ENCODE peak calls at places on chromosomes 1 and 21, in eight cellular contexts. A is neural progenitor cell, T is A549, O is ovary, B is testis, I is tibial artery, P is hepatocyte, S is HepG2. V is an unnamed sample.
A peak's percentile ranks its signal among the peaks of the same experiment; 100 is the strongest.

GRCh38 chr1:177927021-177927596 is 42.7 kb downstream of the SEC16B start:
- DNase-seq in B (no peak), P (no peak), A (no peak), S (no peak), O (no peak), T (no peak), I (no peak), V (no peak)

GRCh38 chr21:41565550-41565949 is 57.6 kb upstream of the TMPRSS2 start:
- DNase-seq in P (no peak), S (no peak), B (no peak), A (no peak), I (no peak), T (no peak), O (no peak), V (no peak)

GRCh38 chr1:212030936-212031528 is 4.3 kb downstream of the INTS7 start:
- DNase-seq in T (peak; percentile 67), A (no peak), O (no peak), I (no peak), B (no peak), P (peak; percentile 51), S (peak; percentile 83), V (no peak)

GRCh38 chr1:7380712-7381111 is 390.4 kb upstream of the VAMP3 start:
- DNase-seq in S (no peak), A (no peak), P (no peak), O (no peak), T (no peak), B (peak; percentile 13), I (no peak), V (no peak)

GRCh38 chr1:244350027-244350426 is 101.7 kb downstream of the ADSS2 start:
- DNase-seq in O (no peak), B (no peak), A (no peak), T (no peak), S (no peak), I (no peak), P (no peak), V (no peak)

GRCh38 chr1:80153762-80154555 is 1147.4 kb upstream of the ADGRL4 start:
- DNase-seq in S (no peak), I (no peak), A (no peak), B (no peak), O (no peak), T (no peak), P (no peak), V (no peak)

GRCh38 chr1:185159966-185160365 is 3.0 kb downstream of the SWT1 start:
- DNase-seq in B (no peak), S (no peak), A (no peak), I (no peak), O (no peak), P (no peak), T (no peak), V (no peak)

GRCh38 chr1:234206651-234207284 is 166.5 kb upstream of the COA6 start:
- DNase-seq in B (no peak), T (peak; percentile 66), S (peak; percentile 14), A (no peak), O (no peak), P (no peak), I (no peak), V (peak; percentile 90)

GRCh38 chr1:113783254-113784103 is 24.2 kb upstream of the PHTF1 start:
- DNase-seq in O (no peak), T (no peak), A (no peak), B (peak; percentile 56), P (no peak), S (no peak), I (no peak), V (peak; percentile 24)

GRCh38 chr1:158496379-158496778 is 24.4 kb downstream of the OR10R2 start:
- DNase-seq in O (no peak), I (no peak), P (peak; percentile 19), S (no peak), T (peak; percentile 7), B (no peak), A (peak; percentile 51), V (no peak)

GRCh38 chr1:19596065-19596718 is 47.9 kb upstream of the NBL1 start:
- DNase-seq in O (no peak), I (no peak), A (peak; percentile 50), P (peak; percentile 59), B (no peak), T (no peak), S (no peak), V (no peak)

GRCh38 chr1:19596719-19597462 is 47.2 kb upstream of the NBL1 start:
- DNase-seq in O (peak; percentile 97), P (peak; percentile 99), T (peak; percentile 96), S (peak; percentile 99), B (peak; percentile 99), A (peak; percentile 97), I (peak; percentile 96), V (peak; percentile 96)

GRCh38 chr1:19599810-19600209 is 44.3 kb upstream of the NBL1 start:
- DNase-seq in I (no peak), T (no peak), O (no peak), A (no peak), B (no peak), P (no peak), S (no peak), V (no peak)

GRCh38 chr1:19602486-19602885 is 41.6 kb upstream of the NBL1 start:
- DNase-seq in P (no peak), I (no peak), A (no peak), O (no peak), S (no peak), T (no peak), B (no peak), V (no peak)

GRCh38 chr1:19597463-19598309 is 46.4 kb upstream of the NBL1 start:
- DNase-seq in S (no peak), P (peak; percentile 61), B (no peak), O (no peak), A (no peak), T (peak; percentile 30), I (no peak), V (no peak)
- H3K4me1 ChIP-seq in S (peaks cover 49% of the 10 kb centered on the region), P (peaks cover 11% of the 10 kb centered on the region), B (peaks cover 16% of the 10 kb centered on the region), O (peaks cover 6% of the 10 kb centered on the region), A (peaks cover 8% of the 10 kb centered on the region), T (peaks cover 13% of the 10 kb centered on the region), I (peaks cover 29% of the 10 kb centered on the region), V (peaks cover 24% of the 10 kb centered on the region)

GRCh38 chr1:3907031-3907534 is 7.0 kb upstream of the C1orf174 start:
- DNase-seq in S (no peak), B (no peak), O (no peak), T (peak; percentile 53), I (no peak), P (no peak), A (peak; percentile 39), V (no peak)
- TF ChIP-seq CTCF in S (peak; percentile 31), B (no peak), O (no peak), T (no peak), I (no peak), P (peak; percentile 8), A (peak; percentile 32), V (no peak)

GRCh38 chr1:219086956-219087469 is 86.7 kb upstream of the LYPLAL1 start:
- DNase-seq in P (no peak), O (no peak), I (no peak), B (no peak), T (no peak), S (no peak), A (no peak), V (no peak)
- H3K4me1 ChIP-seq in P (no peaks in the 10 kb centered on the region), O (no peaks in the 10 kb centered on the region), I (no peaks in the 10 kb centered on the region), B (no peaks in the 10 kb centered on the region), T (peaks cover 57% of the 10 kb centered on the region), S (no peaks in the 10 kb centered on the region), A (no peaks in the 10 kb centered on the region), V (no peaks in the 10 kb centered on the region)

DNA sequence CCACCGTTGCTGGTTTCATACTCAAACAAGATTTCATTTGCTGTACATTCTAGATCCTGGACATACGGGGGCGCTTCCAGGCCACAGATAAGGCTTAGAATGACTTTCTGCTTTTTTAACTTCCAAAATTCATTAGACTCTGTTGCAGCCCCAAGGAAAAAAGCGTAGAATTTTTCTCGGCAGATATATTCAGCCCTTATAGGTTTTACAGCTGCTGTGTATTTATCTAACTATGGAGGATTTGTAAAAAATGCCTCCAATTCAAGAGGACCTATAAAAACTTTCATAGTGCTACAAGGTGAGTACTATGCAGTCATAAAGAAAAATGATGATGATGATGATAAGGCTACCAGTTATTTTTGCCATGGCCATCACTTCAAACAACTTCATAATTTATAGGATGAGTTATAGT is 51.6 kb downstream of the SLC30A10 start:
- DNase-seq in I (no peak), T (peak; percentile 36), P (no peak), A (peak; percentile 13), S (peak; percentile 15), B (no peak), O (no peak), V (no peak)
- TF ChIP-seq CTCF in I (no peak), T (peak; percentile 45), P (peak; percentile 42), A (peak; percentile 46), S (peak; percentile 79), B (no peak), O (no peak), V (no peak)

DNA sequence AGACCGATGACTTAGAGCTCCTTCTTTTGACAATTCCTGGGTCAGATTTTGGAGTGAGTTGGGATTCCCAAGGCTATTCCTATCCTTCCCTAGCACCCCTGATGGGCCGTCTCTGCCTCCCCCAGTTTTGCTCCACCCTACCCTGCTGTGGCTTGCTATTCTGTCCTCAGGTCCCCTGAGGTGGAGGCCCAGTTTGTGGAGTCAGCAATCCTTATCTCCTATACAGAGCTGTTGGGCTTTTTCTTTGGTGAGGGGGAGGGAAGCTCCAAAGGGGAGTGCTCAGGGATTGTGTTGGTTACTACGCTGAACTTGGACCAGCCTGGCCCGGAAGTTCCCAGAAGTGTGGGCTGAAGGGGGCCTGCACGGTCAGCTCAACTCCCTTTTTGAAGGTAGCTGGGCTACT is 7.6 kb downstream of the SESN2 start:
- DNase-seq in T (no peak), S (no peak), A (no peak), P (peak; percentile 54), I (no peak), O (peak; percentile 47), B (peak; percentile 35), V (no peak)
- H3K4me1 ChIP-seq in T (peaks cover 44% of the 10 kb centered on the region), S (peaks cover 82% of the 10 kb centered on the region), A (peaks cover 21% of the 10 kb centered on the region), P (peaks cover 31% of the 10 kb centered on the region), I (peaks cover 12% of the 10 kb centered on the region), O (peaks cover 21% of the 10 kb centered on the region), B (peaks cover 19% of the 10 kb centered on the region), V (peaks cover 13% of the 10 kb centered on the region)

GRCh38 chr1:157137051-157137772 is 983 bp downstream of the ETV3 start:
- DNase-seq in S (no peak), P (peak; percentile 43), O (no peak), B (peak; percentile 39), I (no peak), T (peak; percentile 46), A (peak; percentile 46), V (no peak)

GRCh38 chr1:157135070-157135469 is 3.1 kb downstream of the ETV3 start:
- DNase-seq in P (no peak), I (no peak), O (no peak), S (no peak), B (no peak), A (no peak), T (no peak), V (no peak)

GRCh38 chr1:157137773-157138219 is 399 bp downstream of the ETV3 start:
- DNase-seq in I (no peak), S (no peak), T (peak; percentile 14), A (peak; percentile 50), P (peak; percentile 28), B (peak; percentile 33), O (no peak), V (no peak)

GRCh38 chr1:157135646-157136045 is 2.5 kb downstream of the ETV3 start:
- DNase-seq in B (no peak), O (no peak), S (peak; percentile 29), P (no peak), T (no peak), A (no peak), I (no peak), V (no peak)

GRCh38 chr1:157136133-157136532 is 2.1 kb downstream of the ETV3 start:
- DNase-seq in A (no peak), B (no peak), P (peak; percentile 53), I (no peak), T (peak; percentile 14), O (no peak), S (peak; percentile 22), V (no peak)
- TF ChIP-seq CTCF in A (no peak), B (no peak), P (peak; percentile 27), I (no peak), T (no peak), O (no peak), S (peak; percentile 15), V (no peak)

V was measured in gastrocnemius medialis.